ENCODE peak calls at places on chromosomes 6 and 20, in nine cellular contexts. One of them, this sample, is unnamed.
A peak's percentile ranks its signal among the peaks of the same experiment; 100 is the strongest.

GRCh38 chr6:131636880-131637792 is at the start of gene ENPP3:
- DNase-seq in Calu3: no peak
- DNase-seq in upper lobe of right lung: no peak
- DNase-seq in sigmoid colon: no peak
- DNase-seq in CD14-positive monocyte: no peak
- DNase-seq in neural crest cell: no peak
- DNase-seq in uterus: no peak
- DNase-seq in ovary: no peak
- DNase-seq in heart right ventricle: no peak
- DNase-seq in this sample: no peak

GRCh38 chr20:6241591-6241990 is 118.8 kb upstream of the FERMT1 start:
- DNase-seq in Calu3: no peak
- DNase-seq in ovary: no peak
- DNase-seq in uterus: no peak
- DNase-seq in upper lobe of right lung: no peak
- DNase-seq in heart right ventricle: no peak
- DNase-seq in neural crest cell: no peak
- DNase-seq in CD14-positive monocyte: no peak
- DNase-seq in sigmoid colon: no peak
- DNase-seq in this sample: no peak

GRCh38 chr20:24273251-24273650 is 196.2 kb upstream of the SYNDIG1 start:
- DNase-seq in Calu3: no peak
- DNase-seq in sigmoid colon: no peak
- DNase-seq in heart right ventricle: no peak
- DNase-seq in uterus: no peak
- DNase-seq in ovary: no peak
- DNase-seq in CD14-positive monocyte: no peak
- DNase-seq in neural crest cell: no peak
- DNase-seq in upper lobe of right lung: no peak
- DNase-seq in this sample: no peak

GRCh38 chr6:45437441-45437820 is 59.7 kb upstream of the SUPT3H start:
- DNase-seq in CD14-positive monocyte: no peak
- DNase-seq in heart right ventricle: no peak
- DNase-seq in upper lobe of right lung: no peak
- DNase-seq in sigmoid colon: no peak
- DNase-seq in neural crest cell: no peak
- DNase-seq in uterus: no peak
- DNase-seq in Calu3: no peak
- DNase-seq in ovary: no peak
- DNase-seq in this sample: no peak

GRCh38 chr6:153412519-153412918 is 281.4 kb upstream of the RGS17 start:
- DNase-seq in Calu3: no peak
- DNase-seq in uterus: no peak
- DNase-seq in CD14-positive monocyte: no peak
- DNase-seq in neural crest cell: no peak
- DNase-seq in upper lobe of right lung: no peak
- DNase-seq in heart right ventricle: no peak
- DNase-seq in sigmoid colon: no peak
- DNase-seq in ovary: no peak
- DNase-seq in this sample: no peak

GRCh38 chr20:63497946-63498935 is 642 bp downstream of the EEF1A2 start:
- DNase-seq in sigmoid colon: peak; percentile 66
- DNase-seq in uterus: no peak
- DNase-seq in ovary: peak; percentile 17
- DNase-seq in Calu3: peak; percentile 92
- DNase-seq in neural crest cell: no peak
- DNase-seq in heart right ventricle: no peak
- DNase-seq in CD14-positive monocyte: no peak
- DNase-seq in upper lobe of right lung: peak; percentile 69
- DNase-seq in this sample: no peak

GRCh38 chr6:85676086-85676729 is 33.5 kb upstream of the SYNCRIP start:
- DNase-seq in uterus: no peak
- DNase-seq in neural crest cell: no peak
- DNase-seq in ovary: no peak
- DNase-seq in CD14-positive monocyte: no peak
- DNase-seq in heart right ventricle: no peak
- DNase-seq in upper lobe of right lung: no peak
- DNase-seq in Calu3: no peak
- DNase-seq in sigmoid colon: no peak
- DNase-seq in this sample: no peak

GRCh38 chr20:8854566-8854965 is 214.3 kb upstream of the PLCB4 start:
- DNase-seq in neural crest cell: no peak
- DNase-seq in uterus: peak; percentile 50
- DNase-seq in ovary: peak; percentile 57
- DNase-seq in CD14-positive monocyte: no peak
- DNase-seq in Calu3: no peak
- DNase-seq in sigmoid colon: peak; percentile 84
- DNase-seq in upper lobe of right lung: peak; percentile 58
- DNase-seq in heart right ventricle: peak; percentile 69
- DNase-seq in this sample: no peak

GRCh38 chr6:160859822-160860221 is 131.7 kb upstream of the MAP3K4 start:
- DNase-seq in neural crest cell: no peak
- DNase-seq in CD14-positive monocyte: no peak
- DNase-seq in upper lobe of right lung: no peak
- DNase-seq in heart right ventricle: no peak
- DNase-seq in sigmoid colon: no peak
- DNase-seq in ovary: no peak
- DNase-seq in uterus: no peak
- DNase-seq in Calu3: no peak
- DNase-seq in this sample: no peak

GRCh38 chr20:59560588-59561227 is 43.6 kb upstream of the PHACTR3 start:
- DNase-seq in Calu3: peak; percentile 48
- DNase-seq in sigmoid colon: no peak
- DNase-seq in heart right ventricle: no peak
- DNase-seq in CD14-positive monocyte: no peak
- DNase-seq in uterus: no peak
- DNase-seq in neural crest cell: no peak
- DNase-seq in upper lobe of right lung: no peak
- DNase-seq in ovary: no peak
- DNase-seq in this sample: no peak

GRCh38 chr6:6875818-6876470 is 231.8 kb upstream of the RREB1 start:
- DNase-seq in neural crest cell: no peak
- DNase-seq in CD14-positive monocyte: peak; percentile 63
- DNase-seq in Calu3: peak; percentile 7
- DNase-seq in uterus: no peak
- DNase-seq in ovary: no peak
- DNase-seq in upper lobe of right lung: no peak
- DNase-seq in heart right ventricle: no peak
- DNase-seq in sigmoid colon: no peak
- DNase-seq in this sample: no peak

GRCh38 chr6:106102967-106103727 is 17.0 kb downstream of the PRDM1 start:
- DNase-seq in neural crest cell: no peak
- DNase-seq in sigmoid colon: no peak
- DNase-seq in heart right ventricle: no peak
- DNase-seq in ovary: no peak
- DNase-seq in uterus: no peak
- DNase-seq in Calu3: no peak
- DNase-seq in upper lobe of right lung: no peak
- DNase-seq in CD14-positive monocyte: no peak
- DNase-seq in this sample: no peak

GRCh38 chr6:33725891-33726673 is 14.6 kb upstream of the UQCC2 start:
- DNase-seq in upper lobe of right lung: no peak
- DNase-seq in heart right ventricle: no peak
- DNase-seq in sigmoid colon: no peak
- DNase-seq in neural crest cell: no peak
- DNase-seq in CD14-positive monocyte: no peak
- DNase-seq in Calu3: no peak
- DNase-seq in ovary: no peak
- DNase-seq in uterus: no peak
- DNase-seq in this sample: no peak

GRCh38 chr20:63690001-63690897 is 6.2 kb upstream of the TNFRSF6B start:
- DNase-seq in ovary: peak; percentile 31
- DNase-seq in upper lobe of right lung: no peak
- DNase-seq in CD14-positive monocyte: no peak
- DNase-seq in sigmoid colon: no peak
- DNase-seq in Calu3: no peak
- DNase-seq in heart right ventricle: no peak
- DNase-seq in uterus: no peak
- DNase-seq in neural crest cell: no peak
- DNase-seq in this sample: no peak

GRCh38 chr20:2279245-2279779 is 16.5 kb upstream of the TGM3 start:
- DNase-seq in uterus: no peak
- DNase-seq in Calu3: no peak
- DNase-seq in upper lobe of right lung: no peak
- DNase-seq in CD14-positive monocyte: no peak
- DNase-seq in neural crest cell: no peak
- DNase-seq in ovary: no peak
- DNase-seq in heart right ventricle: no peak
- DNase-seq in sigmoid colon: no peak
- DNase-seq in this sample: no peak

GRCh38 chr6:15073344-15073789 is 172.5 kb upstream of the JARID2 start:
- DNase-seq in upper lobe of right lung: no peak
- DNase-seq in sigmoid colon: no peak
- DNase-seq in Calu3: peak; percentile 16
- DNase-seq in uterus: no peak
- DNase-seq in CD14-positive monocyte: no peak
- DNase-seq in neural crest cell: no peak
- DNase-seq in heart right ventricle: no peak
- DNase-seq in ovary: no peak
- DNase-seq in this sample: no peak

DNA sequence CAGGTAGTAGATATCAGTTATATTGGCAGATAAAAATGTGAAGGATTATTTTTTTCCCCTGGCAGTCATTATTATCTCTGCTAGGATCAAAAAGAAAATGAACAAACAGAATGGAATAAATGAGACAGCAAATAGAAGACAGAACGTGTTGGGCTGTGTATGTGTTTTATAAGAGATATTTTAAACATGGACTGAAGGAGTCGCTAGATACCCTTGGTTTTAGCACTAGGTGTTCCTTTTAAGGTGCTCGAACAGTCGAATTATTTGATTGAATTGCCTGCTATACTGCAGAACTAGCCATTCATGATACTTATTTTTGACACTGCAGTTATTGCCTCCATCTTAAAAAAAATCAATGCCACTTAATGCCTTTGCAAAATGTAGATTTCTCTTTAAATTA is 3.7 kb downstream of the GRIK2 start:
- DNase-seq in uterus: no peak
- DNase-seq in Calu3: no peak
- DNase-seq in heart right ventricle: no peak
- DNase-seq in neural crest cell: no peak
- DNase-seq in CD14-positive monocyte: no peak
- DNase-seq in ovary: no peak
- DNase-seq in upper lobe of right lung: no peak
- DNase-seq in sigmoid colon: no peak
- DNase-seq in this sample: no peak
- TF ChIP-seq CTCF in uterus: no peak
- TF ChIP-seq CTCF in Calu3: peak; percentile 43
- TF ChIP-seq CTCF in heart right ventricle: no peak
- TF ChIP-seq CTCF in neural crest cell: peak; percentile 56
- TF ChIP-seq CTCF in CD14-positive monocyte: no peak
- TF ChIP-seq CTCF in ovary: no peak
- TF ChIP-seq CTCF in upper lobe of right lung: no peak
- TF ChIP-seq CTCF in sigmoid colon: no peak
- TF ChIP-seq CTCF in this sample: no peak

DNA sequence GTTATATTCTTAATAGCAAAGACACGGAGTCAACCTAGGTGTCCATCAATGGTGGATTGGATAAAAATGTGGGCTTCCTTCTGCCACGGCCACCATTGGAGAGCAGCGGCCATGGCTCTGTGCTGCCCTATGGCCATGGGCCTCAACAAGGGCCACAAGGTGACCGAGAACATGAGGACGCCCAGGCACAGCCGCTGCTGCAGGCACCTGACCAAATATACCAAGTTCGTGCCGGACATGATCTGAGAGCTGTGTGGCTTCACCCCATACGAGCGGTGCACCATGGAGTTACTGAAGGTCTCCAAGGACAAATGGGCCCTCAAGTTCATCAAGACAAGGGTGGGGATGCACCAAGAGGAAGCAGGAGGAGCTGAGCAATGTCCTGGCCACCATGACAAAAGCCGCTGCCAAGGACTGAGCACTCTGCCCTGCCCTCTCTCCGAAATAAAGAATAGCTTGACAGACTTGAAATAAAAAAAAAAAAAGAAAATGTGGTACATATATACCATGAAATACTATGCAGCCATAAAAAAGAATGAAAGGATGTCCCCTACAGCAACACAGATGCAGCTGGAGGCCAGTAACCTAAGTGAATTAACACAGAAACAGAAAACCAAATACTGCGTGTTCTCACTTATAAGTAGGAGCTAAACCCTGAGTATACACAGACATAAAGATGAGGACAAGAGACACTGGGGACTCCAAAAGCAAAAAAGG is 81.0 kb downstream of the FKBP5 start:
- DNase-seq in sigmoid colon: no peak
- DNase-seq in ovary: no peak
- DNase-seq in uterus: no peak
- DNase-seq in heart right ventricle: no peak
- DNase-seq in upper lobe of right lung: no peak
- DNase-seq in Calu3: no peak
- DNase-seq in neural crest cell: no peak
- DNase-seq in CD14-positive monocyte: no peak
- DNase-seq in this sample: no peak
- TF ChIP-seq CTCF in sigmoid colon: no peak
- TF ChIP-seq CTCF in ovary: no peak
- TF ChIP-seq CTCF in uterus: no peak
- TF ChIP-seq CTCF in heart right ventricle: no peak
- TF ChIP-seq CTCF in upper lobe of right lung: no peak
- TF ChIP-seq CTCF in Calu3: no peak
- TF ChIP-seq CTCF in neural crest cell: no peak
- TF ChIP-seq CTCF in CD14-positive monocyte: no peak
- TF ChIP-seq CTCF in this sample: no peak

GRCh38 chr20:57223648-57224489 is 42.6 kb downstream of the BMP7 start:
- DNase-seq in ovary: no peak
- DNase-seq in sigmoid colon: no peak
- DNase-seq in CD14-positive monocyte: no peak
- DNase-seq in neural crest cell: no peak
- DNase-seq in Calu3: no peak
- DNase-seq in heart right ventricle: no peak
- DNase-seq in upper lobe of right lung: no peak
- DNase-seq in uterus: no peak
- DNase-seq in this sample: no peak
- TF ChIP-seq CTCF in ovary: no peak
- TF ChIP-seq CTCF in sigmoid colon: no peak
- TF ChIP-seq CTCF in CD14-positive monocyte: no peak
- TF ChIP-seq CTCF in neural crest cell: peak; percentile 11
- TF ChIP-seq CTCF in Calu3: no peak
- TF ChIP-seq CTCF in heart right ventricle: no peak
- TF ChIP-seq CTCF in upper lobe of right lung: no peak
- TF ChIP-seq CTCF in uterus: no peak
- TF ChIP-seq CTCF in this sample: no peak

DNA sequence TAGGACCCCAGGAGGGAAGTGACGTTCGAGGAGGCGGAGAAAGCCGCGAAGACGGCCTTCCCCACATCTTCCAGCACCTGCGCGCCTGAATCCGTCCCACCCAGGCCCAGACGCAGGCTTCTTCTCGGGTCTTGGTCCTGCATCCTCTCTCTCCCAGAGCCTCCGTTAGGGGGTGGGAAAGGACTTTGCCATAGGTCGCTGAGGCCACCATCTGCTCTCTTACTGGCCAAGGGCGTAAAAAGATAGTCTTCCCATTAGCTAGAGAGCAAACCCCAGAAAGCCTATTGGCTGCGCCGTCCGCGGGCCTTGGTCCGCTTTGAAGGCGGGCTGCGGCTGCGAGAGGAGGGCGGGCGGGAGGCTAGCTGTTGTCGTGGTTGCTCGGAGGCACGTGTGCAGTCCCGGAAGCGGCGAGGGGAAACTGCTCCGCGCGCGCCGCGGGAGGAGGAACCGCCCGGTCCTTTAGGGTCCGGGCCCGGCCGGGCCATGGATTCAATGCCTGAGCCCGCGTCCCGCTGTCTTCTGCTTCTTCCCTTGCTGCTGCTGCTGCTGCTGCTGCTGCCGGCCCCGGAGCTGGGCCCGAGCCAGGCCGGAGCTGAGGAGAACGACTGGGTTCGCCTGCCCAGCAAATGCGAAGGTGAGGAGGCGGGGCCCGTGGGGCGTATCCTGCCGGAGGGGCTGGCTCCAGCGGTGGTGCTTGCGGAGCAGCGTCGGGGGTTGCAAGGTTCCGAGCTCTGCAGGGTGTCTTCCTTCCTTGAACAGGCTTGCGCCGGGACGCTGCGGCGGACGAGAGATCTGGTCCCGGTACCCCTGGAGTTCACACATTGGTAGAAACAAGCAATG is at the start of gene CNPY3:
- DNase-seq in upper lobe of right lung: peak; percentile 97
- DNase-seq in CD14-positive monocyte: peak; percentile 92
- DNase-seq in neural crest cell: peak; percentile 86
- DNase-seq in sigmoid colon: peak; percentile 98
- DNase-seq in Calu3: peak; percentile 97
- DNase-seq in ovary: peak; percentile 85
- DNase-seq in uterus: peak; percentile 93
- DNase-seq in heart right ventricle: peak; percentile 93
- DNase-seq in this sample: peak; percentile 88
- TF ChIP-seq CTCF in upper lobe of right lung: no peak
- TF ChIP-seq CTCF in CD14-positive monocyte: no peak
- TF ChIP-seq CTCF in neural crest cell: no peak
- TF ChIP-seq CTCF in sigmoid colon: no peak
- TF ChIP-seq CTCF in Calu3: no peak
- TF ChIP-seq CTCF in ovary: no peak
- TF ChIP-seq CTCF in uterus: peak; percentile 29
- TF ChIP-seq CTCF in heart right ventricle: no peak
- TF ChIP-seq CTCF in this sample: no peak